ENCODE peak calls at places on chromosome 6, in nine cellular contexts. L is NCI-H1417; J is HS-5; I is fibroblast of lung; O is T follicular helper cell; N is AG08396; M is G401; Z is GM23248; G is activated naive CD4-positive, alpha-beta T cell treated with anti-CD3 and anti-CD28 coated beads for 36 hours. K is an unnamed sample.

GRCh38 chr6:167350322-167350721 is 25.4 kb downstream of the TTLL2 start:
- DNase-seq in Z (no peak), M (peak), G (no peak), J (no peak), I (no peak), L (no peak), O (no peak), N (no peak), K (no peak)

GRCh38 chr6:43926644-43927524 is 156.9 kb downstream of the VEGFA start:
- DNase-seq in I (peak), J (peak), L (peak), O (no peak), M (no peak), G (peak), N (peak), Z (peak), K (peak)

GRCh38 chr6:79420054-79420453 is 117.2 kb downstream of the LCA5 start:
- DNase-seq in I (no peak), Z (no peak), M (peak), O (no peak), G (no peak), J (no peak), L (peak), N (no peak), K (no peak)

GRCh38 chr6:143698759-143699750 is 21.3 kb downstream of the PHACTR2 start:
- DNase-seq in N (no peak), Z (no peak), J (no peak), G (no peak), O (no peak), I (no peak), L (no peak), M (no peak), K (no peak)

GRCh38 chr6:33570806-33571636 is 9.1 kb downstream of the BAK1 start:
- DNase-seq in I (peak), J (no peak), O (peak), M (peak), Z (peak), L (peak), G (peak), N (peak), K (peak)

GRCh38 chr6:125201961-125202729 is 48.6 kb downstream of the TPD52L1 start:
- DNase-seq in L (no peak), Z (peak), J (peak), N (peak), M (no peak), I (peak), G (no peak), O (no peak), K (peak)

GRCh38 chr6:128494440-128494839 is 26.0 kb downstream of the PTPRK start:
- DNase-seq in L (no peak), G (no peak), I (no peak), N (no peak), M (no peak), Z (no peak), J (no peak), O (no peak), K (no peak)

GRCh38 chr6:121157913-121158312 is 176.4 kb downstream of the TBC1D32 start:
- DNase-seq in Z (peak), N (no peak), I (peak), G (no peak), J (no peak), M (no peak), L (no peak), O (no peak), K (no peak)

GRCh38 chr6:36442671-36443497 is at the start of the genes KCTD20 and PXT1:
- DNase-seq in J (peak), N (peak), L (peak), I (peak), O (peak), Z (peak), G (peak), M (peak), K (peak)

K was measured in fibroblast of the conjunctiva.